ENCODE peak calls at places on chromosomes 11 and 22, in seven cellular contexts. W is CD8-positive, alpha-beta T cell; I is prostate gland; Z is kidney; B is neuronal stem cell; F is uterus; T is tibial nerve. Y is an unnamed sample.

GRCh38 chr11:119103793-119104192 is 2.1 kb upstream of the DPAGT1 start:
- DNase-seq in Z (no peak), I (no peak), W (no peak), B (no peak), T (no peak), F (no peak), Y (no peak)

GRCh38 chr11:18408558-18409242 is 3.4 kb upstream of the LDHC start:
- DNase-seq in B (no peak), W (no peak), T (no peak), F (no peak), I (no peak), Z (no peak), Y (no peak)

GRCh38 chr22:27668828-27669797 is 132.4 kb downstream of the MN1 start:
- DNase-seq in I (no peak), B (no peak), Z (peak; percentile 79), T (no peak), W (no peak), F (peak; percentile 23), Y (no peak)

GRCh38 chr22:46812786-46813185 is 50.3 kb downstream of the TBC1D22A start:
- DNase-seq in Z (no peak), I (no peak), B (no peak), F (no peak), W (no peak), T (no peak), Y (no peak)

GRCh38 chr11:73265853-73266643 is 6.1 kb upstream of the P2RY6 start:
- DNase-seq in Z (no peak), I (no peak), F (peak; percentile 6), W (no peak), B (no peak), T (no peak), Y (no peak)

GRCh38 chr11:1047576-1048156 is 11.1 kb upstream of the MUC6 start:
- DNase-seq in W (no peak), B (no peak), Z (peak; percentile 48), F (no peak), I (no peak), T (no peak), Y (no peak)

GRCh38 chr11:113531575-113532451 is 56.6 kb upstream of the DRD2 start:
- DNase-seq in Z (no peak), I (no peak), B (no peak), W (no peak), F (no peak), T (no peak), Y (no peak)

GRCh38 chr11:121534131-121535093 is 81.6 kb upstream of the SORL1-AS1 start:
- DNase-seq in W (no peak), B (no peak), F (no peak), T (no peak), I (peak; percentile 30), Z (no peak), Y (no peak)

GRCh38 chr11:70140859-70141489 is 62.1 kb upstream of the FADD start:
- DNase-seq in T (no peak), I (no peak), W (no peak), Z (no peak), F (no peak), B (no peak), Y (no peak)

GRCh38 chr11:33063326-33063775 is 24.0 kb downstream of the TCP11L1 start:
- DNase-seq in B (no peak), F (no peak), Z (no peak), T (no peak), I (no peak), W (no peak), Y (no peak)

GRCh38 chr22:33000342-33001280 is 57.6 kb downstream of the SYN3 start:
- DNase-seq in B (peak; percentile 67), Z (peak; percentile 82), I (peak; percentile 39), F (peak; percentile 44), T (peak; percentile 70), W (peak; percentile 24), Y (no peak)

DNA sequence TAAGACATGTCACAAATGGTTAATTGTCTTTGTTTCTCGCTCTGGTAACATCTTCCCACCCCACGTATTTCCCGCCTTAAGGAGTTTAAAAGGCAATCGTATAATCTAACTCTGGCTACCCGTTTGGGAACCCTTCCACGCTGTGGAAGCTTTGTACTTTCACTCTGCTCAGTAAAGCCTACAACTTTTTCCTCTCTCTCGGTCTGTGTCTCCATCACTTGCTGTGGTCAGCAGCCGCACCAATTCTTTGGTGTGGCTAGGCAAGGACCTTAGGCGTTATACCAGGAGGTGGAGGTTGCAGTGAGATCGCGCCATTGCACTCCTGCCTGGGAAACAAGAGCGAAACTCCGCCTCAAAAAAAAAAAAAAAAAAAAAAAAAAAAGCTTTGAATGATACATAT is 1430.0 kb downstream of the LRRC4C start:
- DNase-seq in I (no peak), Z (no peak), T (no peak), F (no peak), B (no peak), W (no peak), Y (no peak)
- H3K36me3 ChIP-seq in I (no peaks in the 10 kb centered on the region), Z (no peaks in the 10 kb centered on the region), T (no peaks in the 10 kb centered on the region), F (no peaks in the 10 kb centered on the region), B (no peaks in the 10 kb centered on the region), W (no peaks in the 10 kb centered on the region), Y (no peaks in the 10 kb centered on the region)

GRCh38 chr11:117953029-117953671 is 23.9 kb upstream of the TMPRSS13 start:
- DNase-seq in Z (no peak), W (peak; percentile 47), I (no peak), F (no peak), B (no peak), T (no peak), Y (peak; percentile 73)
- H3K27ac ChIP-seq in Z (no peak overlapping the region), W (peak overlapping the region; percentile 39), I (no peak overlapping the region), F (no peak overlapping the region), B (no peak overlapping the region), T (no peak overlapping the region), Y (peak overlapping the region; percentile 58)

GRCh38 chr11:75347781-75348613 is 3.5 kb downstream of the ARRB1 start:
- DNase-seq in B (no peak), F (peak; percentile 44), I (no peak), Z (peak; percentile 63), W (no peak), T (no peak), Y (no peak)

GRCh38 chr11:75350743-75351540 is 519 bp downstream of the ARRB1 start:
- DNase-seq in B (no peak), W (peak; percentile 38), F (peak; percentile 34), I (peak; percentile 44), Z (peak; percentile 88), T (no peak), Y (peak; percentile 52)

GRCh38 chr11:75351541-75352416 is at the start of gene ARRB1:
- DNase-seq in Z (peak; percentile 89), T (peak; percentile 47), I (no peak), F (peak; percentile 52), B (peak; percentile 48), W (peak; percentile 55), Y (peak; percentile 67)

GRCh38 chr11:75349540-75350116 is 1.8 kb downstream of the ARRB1 start:
- DNase-seq in T (no peak), Z (peak; percentile 82), F (no peak), B (peak; percentile 52), I (no peak), W (no peak), Y (no peak)

DNA sequence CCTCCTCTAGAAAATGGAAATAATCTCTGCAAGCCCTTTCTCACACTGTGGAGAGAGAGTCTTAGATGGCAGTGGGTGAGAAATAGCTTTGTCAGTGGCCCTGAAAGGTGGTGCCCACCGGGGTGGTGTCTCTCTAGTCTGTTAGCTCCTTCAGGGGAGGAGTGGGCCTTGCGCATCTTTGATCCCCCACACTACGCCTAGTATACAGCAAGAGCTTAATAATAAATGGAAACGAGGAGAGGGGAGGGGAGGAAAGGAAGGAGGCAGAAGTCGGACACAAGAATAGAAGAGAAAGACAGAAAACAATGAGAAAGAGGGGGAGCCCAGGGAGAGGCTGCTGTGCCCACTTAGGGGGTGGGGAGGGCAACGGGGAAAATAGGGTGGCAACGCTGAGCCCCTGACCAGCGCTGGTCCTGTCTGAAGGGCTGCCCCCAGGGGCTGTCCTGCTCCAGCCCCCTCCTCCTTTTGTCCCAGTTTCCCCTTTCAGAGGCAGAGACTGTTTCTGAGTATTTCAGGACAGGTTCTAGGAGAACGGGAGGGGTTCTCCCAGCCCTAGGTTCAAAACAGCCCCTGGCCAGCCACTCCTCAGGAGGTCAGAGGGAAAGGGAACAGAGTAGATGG is 1.2 kb downstream of the ARRB1 start:
- DNase-seq in I (no peak), F (no peak), T (no peak), B (no peak), Z (peak; percentile 61), W (no peak), Y (no peak)
- H3K4me1 ChIP-seq in I (peaks cover 34% of the 10 kb centered on the region), F (peaks cover 11% of the 10 kb centered on the region), T (no peaks in the 10 kb centered on the region), B (peaks cover 31% of the 10 kb centered on the region), Z (peaks cover 55% of the 10 kb centered on the region), W (peaks cover 69% of the 10 kb centered on the region), Y (peaks cover 64% of the 10 kb centered on the region)

DNA sequence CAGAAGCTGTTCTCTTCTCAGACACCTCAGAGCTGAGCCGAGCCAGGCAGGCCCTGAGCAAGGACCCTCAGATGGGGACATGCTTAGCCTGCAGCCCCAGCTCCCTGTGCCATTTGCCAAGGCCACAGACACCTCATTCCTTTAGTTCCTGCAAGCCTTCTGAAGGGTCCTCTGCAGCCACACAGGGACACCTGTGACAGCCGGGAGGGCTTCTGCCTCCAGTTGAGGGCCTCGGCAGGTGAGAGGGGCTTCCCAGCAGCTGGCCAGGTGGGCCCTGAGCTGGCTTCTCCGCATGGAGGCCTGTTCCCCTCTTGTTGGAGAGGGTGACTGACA is 18.2 kb downstream of the INCENP start:
- DNase-seq in B (no peak), T (no peak), Z (no peak), W (no peak), F (no peak), I (no peak), Y (no peak)
- H3K36me3 ChIP-seq in B (peaks cover 99% of the 10 kb centered on the region), T (peaks cover 4% of the 10 kb centered on the region), Z (peaks cover 12% of the 10 kb centered on the region), W (peaks cover 15% of the 10 kb centered on the region), F (no peaks in the 10 kb centered on the region), I (peaks cover 5% of the 10 kb centered on the region), Y (peaks cover 2% of the 10 kb centered on the region)